ENCODE peak calls at places on chromosomes 12 and 14, in ten cellular contexts. One of them, this sample, is unnamed.
A peak's percentile ranks its signal among the peaks of the same experiment; 100 is the strongest.

GRCh38 chr12:127024791-127025190 is 1242.2 kb upstream of the TMEM132C start:
- DNase-seq in hepatocyte: no peak
- DNase-seq in HAP-1: no peak
- DNase-seq in endothelial cell of umbilical vein: no peak
- DNase-seq in mucosa of descending colon: no peak
- DNase-seq in mammary epithelial cell: no peak
- DNase-seq in heart left ventricle: no peak
- DNase-seq in transverse colon: no peak
- DNase-seq in effector memory CD4-positive, alpha-beta T cell: no peak
- DNase-seq in small intestine: no peak
- DNase-seq in this sample: no peak

GRCh38 chr12:1405619-1406018 is 188.8 kb downstream of the FBXL14 start:
- DNase-seq in hepatocyte: no peak
- DNase-seq in HAP-1: no peak
- DNase-seq in endothelial cell of umbilical vein: no peak
- DNase-seq in mucosa of descending colon: no peak
- DNase-seq in mammary epithelial cell: no peak
- DNase-seq in heart left ventricle: no peak
- DNase-seq in transverse colon: no peak
- DNase-seq in effector memory CD4-positive, alpha-beta T cell: no peak
- DNase-seq in small intestine: no peak
- DNase-seq in this sample: no peak

GRCh38 chr14:29735459-29735858 is 192.2 kb downstream of the PRKD1 start:
- DNase-seq in hepatocyte: no peak
- DNase-seq in HAP-1: no peak
- DNase-seq in endothelial cell of umbilical vein: no peak
- DNase-seq in mucosa of descending colon: no peak
- DNase-seq in mammary epithelial cell: no peak
- DNase-seq in heart left ventricle: no peak
- DNase-seq in transverse colon: no peak
- DNase-seq in effector memory CD4-positive, alpha-beta T cell: no peak
- DNase-seq in small intestine: no peak
- DNase-seq in this sample: no peak

GRCh38 chr12:2429032-2429431 is 365.7 kb upstream of the FKBP4 start:
- DNase-seq in hepatocyte: no peak
- DNase-seq in HAP-1: no peak
- DNase-seq in endothelial cell of umbilical vein: no peak
- DNase-seq in mucosa of descending colon: no peak
- DNase-seq in mammary epithelial cell: no peak
- DNase-seq in heart left ventricle: no peak
- DNase-seq in transverse colon: no peak
- DNase-seq in effector memory CD4-positive, alpha-beta T cell: no peak
- DNase-seq in small intestine: no peak
- DNase-seq in this sample: no peak

GRCh38 chr12:64273527-64274403 is 51.7 kb upstream of the KICS2 start:
- DNase-seq in hepatocyte: peak; percentile 15
- DNase-seq in HAP-1: peak; percentile 62
- DNase-seq in endothelial cell of umbilical vein: peak; percentile 9
- DNase-seq in mucosa of descending colon: no peak
- DNase-seq in mammary epithelial cell: peak; percentile 9
- DNase-seq in heart left ventricle: no peak
- DNase-seq in transverse colon: peak; percentile 8
- DNase-seq in effector memory CD4-positive, alpha-beta T cell: no peak
- DNase-seq in small intestine: no peak
- DNase-seq in this sample: no peak

GRCh38 chr12:34190054-34190453 is 167.8 kb downstream of the ALG10 start:
- DNase-seq in hepatocyte: no peak
- DNase-seq in HAP-1: no peak
- DNase-seq in endothelial cell of umbilical vein: no peak
- DNase-seq in mucosa of descending colon: no peak
- DNase-seq in mammary epithelial cell: no peak
- DNase-seq in heart left ventricle: no peak
- DNase-seq in transverse colon: no peak
- DNase-seq in effector memory CD4-positive, alpha-beta T cell: no peak
- DNase-seq in small intestine: no peak
- DNase-seq in this sample: no peak

GRCh38 chr12:15534870-15535269 is 212.6 kb downstream of the PTPRO start:
- DNase-seq in hepatocyte: no peak
- DNase-seq in HAP-1: no peak
- DNase-seq in endothelial cell of umbilical vein: no peak
- DNase-seq in mucosa of descending colon: no peak
- DNase-seq in mammary epithelial cell: no peak
- DNase-seq in heart left ventricle: no peak
- DNase-seq in transverse colon: no peak
- DNase-seq in effector memory CD4-positive, alpha-beta T cell: no peak
- DNase-seq in small intestine: no peak
- DNase-seq in this sample: no peak

GRCh38 chr14:50399251-50400032 is 2.8 kb upstream of the CDKL1 start:
- DNase-seq in hepatocyte: peak; percentile 37
- DNase-seq in HAP-1: peak; percentile 45
- DNase-seq in endothelial cell of umbilical vein: peak; percentile 33
- DNase-seq in mucosa of descending colon: peak; percentile 45
- DNase-seq in mammary epithelial cell: peak; percentile 16
- DNase-seq in heart left ventricle: peak; percentile 37
- DNase-seq in transverse colon: peak; percentile 80
- DNase-seq in effector memory CD4-positive, alpha-beta T cell: no peak
- DNase-seq in small intestine: peak; percentile 63
- DNase-seq in this sample: peak; percentile 53

GRCh38 chr12:58894040-58894439 is 26.3 kb downstream of the LRIG3 start:
- DNase-seq in hepatocyte: no peak
- DNase-seq in HAP-1: no peak
- DNase-seq in endothelial cell of umbilical vein: no peak
- DNase-seq in mucosa of descending colon: no peak
- DNase-seq in mammary epithelial cell: no peak
- DNase-seq in heart left ventricle: no peak
- DNase-seq in transverse colon: no peak
- DNase-seq in effector memory CD4-positive, alpha-beta T cell: no peak
- DNase-seq in small intestine: no peak
- DNase-seq in this sample: no peak

GRCh38 chr12:131152587-131152986 is 198.9 kb downstream of the ADGRD1 start:
- DNase-seq in hepatocyte: no peak
- DNase-seq in HAP-1: no peak
- DNase-seq in endothelial cell of umbilical vein: no peak
- DNase-seq in mucosa of descending colon: no peak
- DNase-seq in mammary epithelial cell: no peak
- DNase-seq in heart left ventricle: no peak
- DNase-seq in transverse colon: no peak
- DNase-seq in effector memory CD4-positive, alpha-beta T cell: no peak
- DNase-seq in small intestine: no peak
- DNase-seq in this sample: peak; percentile 30

GRCh38 chr12:16857456-16857923 is 251.5 kb upstream of the LMO3 start:
- DNase-seq in hepatocyte: no peak
- DNase-seq in HAP-1: no peak
- DNase-seq in endothelial cell of umbilical vein: no peak
- DNase-seq in mucosa of descending colon: no peak
- DNase-seq in mammary epithelial cell: no peak
- DNase-seq in heart left ventricle: no peak
- DNase-seq in transverse colon: no peak
- DNase-seq in effector memory CD4-positive, alpha-beta T cell: no peak
- DNase-seq in small intestine: no peak
- DNase-seq in this sample: no peak

GRCh38 chr12:15443611-15444010 is 121.3 kb downstream of the PTPRO start:
- DNase-seq in hepatocyte: no peak
- DNase-seq in HAP-1: no peak
- DNase-seq in endothelial cell of umbilical vein: no peak
- DNase-seq in mucosa of descending colon: no peak
- DNase-seq in mammary epithelial cell: peak; percentile 77
- DNase-seq in heart left ventricle: no peak
- DNase-seq in transverse colon: no peak
- DNase-seq in effector memory CD4-positive, alpha-beta T cell: no peak
- DNase-seq in small intestine: no peak
- DNase-seq in this sample: no peak

DNA sequence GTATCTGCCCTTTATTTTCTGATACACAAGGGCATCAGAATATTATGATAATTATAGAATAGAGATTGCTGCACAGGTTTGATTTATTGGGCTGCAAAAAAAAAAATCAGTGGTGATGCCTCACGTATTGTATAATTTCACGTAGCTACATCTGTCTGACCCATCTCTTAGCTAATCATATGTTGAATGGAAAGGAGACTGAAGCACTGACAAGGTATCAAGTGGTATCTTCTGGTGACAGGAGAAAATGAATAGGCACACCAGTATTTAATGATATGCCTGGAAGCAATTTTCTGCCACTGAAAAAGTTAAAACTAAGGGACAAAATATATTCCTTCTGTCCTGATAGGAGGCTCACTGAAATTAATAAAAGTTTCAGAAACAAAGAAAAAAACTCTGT is 837.2 kb upstream of the FBXO33 start:
- DNase-seq in hepatocyte: no peak
- DNase-seq in HAP-1: no peak
- DNase-seq in endothelial cell of umbilical vein: no peak
- DNase-seq in mucosa of descending colon: no peak
- DNase-seq in mammary epithelial cell: no peak
- DNase-seq in heart left ventricle: no peak
- DNase-seq in transverse colon: no peak
- DNase-seq in effector memory CD4-positive, alpha-beta T cell: no peak
- DNase-seq in small intestine: no peak
- DNase-seq in this sample: no peak
- H3K36me3 ChIP-seq in hepatocyte: no peaks in the 10 kb centered on the region
- H3K36me3 ChIP-seq in HAP-1: no peaks in the 10 kb centered on the region
- H3K36me3 ChIP-seq in endothelial cell of umbilical vein: no peaks in the 10 kb centered on the region
- H3K36me3 ChIP-seq in mucosa of descending colon: no peaks in the 10 kb centered on the region
- H3K36me3 ChIP-seq in mammary epithelial cell: no peaks in the 10 kb centered on the region
- H3K36me3 ChIP-seq in heart left ventricle: no peaks in the 10 kb centered on the region
- H3K36me3 ChIP-seq in transverse colon: no peaks in the 10 kb centered on the region
- H3K36me3 ChIP-seq in effector memory CD4-positive, alpha-beta T cell: no peaks in the 10 kb centered on the region
- H3K36me3 ChIP-seq in small intestine: no peaks in the 10 kb centered on the region
- H3K36me3 ChIP-seq in this sample: no peaks in the 10 kb centered on the region

GRCh38 chr12:110371408-110372055 is 32.0 kb downstream of the ANAPC7 start:
- DNase-seq in hepatocyte: no peak
- DNase-seq in HAP-1: no peak
- DNase-seq in endothelial cell of umbilical vein: no peak
- DNase-seq in mucosa of descending colon: no peak
- DNase-seq in mammary epithelial cell: peak; percentile 29
- DNase-seq in heart left ventricle: no peak
- DNase-seq in transverse colon: no peak
- DNase-seq in effector memory CD4-positive, alpha-beta T cell: no peak
- DNase-seq in small intestine: no peak
- DNase-seq in this sample: peak; percentile 76

GRCh38 chr12:110373025-110373876 is 30.3 kb downstream of the ANAPC7 start:
- DNase-seq in hepatocyte: no peak
- DNase-seq in HAP-1: no peak
- DNase-seq in endothelial cell of umbilical vein: no peak
- DNase-seq in mucosa of descending colon: no peak
- DNase-seq in mammary epithelial cell: no peak
- DNase-seq in heart left ventricle: peak; percentile 76
- DNase-seq in transverse colon: no peak
- DNase-seq in effector memory CD4-positive, alpha-beta T cell: no peak
- DNase-seq in small intestine: no peak
- DNase-seq in this sample: no peak

GRCh38 chr12:110369992-110370391 is 33.5 kb downstream of the ANAPC7 start:
- DNase-seq in hepatocyte: no peak
- DNase-seq in HAP-1: no peak
- DNase-seq in endothelial cell of umbilical vein: no peak
- DNase-seq in mucosa of descending colon: no peak
- DNase-seq in mammary epithelial cell: no peak
- DNase-seq in heart left ventricle: no peak
- DNase-seq in transverse colon: no peak
- DNase-seq in effector memory CD4-positive, alpha-beta T cell: no peak
- DNase-seq in small intestine: no peak
- DNase-seq in this sample: no peak

GRCh38 chr12:110372056-110372425 is 31.5 kb downstream of the ANAPC7 start:
- DNase-seq in hepatocyte: no peak
- DNase-seq in HAP-1: no peak
- DNase-seq in endothelial cell of umbilical vein: no peak
- DNase-seq in mucosa of descending colon: no peak
- DNase-seq in mammary epithelial cell: no peak
- DNase-seq in heart left ventricle: no peak
- DNase-seq in transverse colon: no peak
- DNase-seq in effector memory CD4-positive, alpha-beta T cell: no peak
- DNase-seq in small intestine: no peak
- DNase-seq in this sample: no peak

GRCh38 chr12:110370732-110371141 is 32.8 kb downstream of the ANAPC7 start:
- DNase-seq in hepatocyte: no peak
- DNase-seq in HAP-1: no peak
- DNase-seq in endothelial cell of umbilical vein: no peak
- DNase-seq in mucosa of descending colon: no peak
- DNase-seq in mammary epithelial cell: peak; percentile 98
- DNase-seq in heart left ventricle: no peak
- DNase-seq in transverse colon: no peak
- DNase-seq in effector memory CD4-positive, alpha-beta T cell: no peak
- DNase-seq in small intestine: no peak
- DNase-seq in this sample: no peak
- H3K4me1 ChIP-seq in hepatocyte: peaks cover 6% of the 10 kb centered on the region
- H3K4me1 ChIP-seq in HAP-1: no peaks in the 10 kb centered on the region
- H3K4me1 ChIP-seq in endothelial cell of umbilical vein: no peaks in the 10 kb centered on the region
- H3K4me1 ChIP-seq in mucosa of descending colon: no peaks in the 10 kb centered on the region
- H3K4me1 ChIP-seq in mammary epithelial cell: peaks cover 25% of the 10 kb centered on the region
- H3K4me1 ChIP-seq in heart left ventricle: no peaks in the 10 kb centered on the region
- H3K4me1 ChIP-seq in transverse colon: peaks cover 12% of the 10 kb centered on the region
- H3K4me1 ChIP-seq in effector memory CD4-positive, alpha-beta T cell: no peaks in the 10 kb centered on the region
- H3K4me1 ChIP-seq in small intestine: no peaks in the 10 kb centered on the region
- H3K4me1 ChIP-seq in this sample: no peaks in the 10 kb centered on the region

GRCh38 chr12:124949779-124950728 is 35.6 kb upstream of the UBC start:
- DNase-seq in hepatocyte: no peak
- DNase-seq in HAP-1: no peak
- DNase-seq in endothelial cell of umbilical vein: no peak
- DNase-seq in mucosa of descending colon: no peak
- DNase-seq in mammary epithelial cell: no peak
- DNase-seq in heart left ventricle: peak; percentile 20
- DNase-seq in transverse colon: no peak
- DNase-seq in effector memory CD4-positive, alpha-beta T cell: no peak
- DNase-seq in small intestine: no peak
- DNase-seq in this sample: no peak
- H3K36me3 ChIP-seq in hepatocyte: no peaks in the 10 kb centered on the region
- H3K36me3 ChIP-seq in HAP-1: peaks cover 54% of the 10 kb centered on the region
- H3K36me3 ChIP-seq in endothelial cell of umbilical vein: peaks cover 11% of the 10 kb centered on the region
- H3K36me3 ChIP-seq in mucosa of descending colon: no peaks in the 10 kb centered on the region
- H3K36me3 ChIP-seq in mammary epithelial cell: peaks cover 17% of the 10 kb centered on the region
- H3K36me3 ChIP-seq in heart left ventricle: no peaks in the 10 kb centered on the region
- H3K36me3 ChIP-seq in transverse colon: no peaks in the 10 kb centered on the region
- H3K36me3 ChIP-seq in effector memory CD4-positive, alpha-beta T cell: peaks cover 53% of the 10 kb centered on the region
- H3K36me3 ChIP-seq in small intestine: peaks cover 15% of the 10 kb centered on the region
- H3K36me3 ChIP-seq in this sample: no peaks in the 10 kb centered on the region

DNA sequence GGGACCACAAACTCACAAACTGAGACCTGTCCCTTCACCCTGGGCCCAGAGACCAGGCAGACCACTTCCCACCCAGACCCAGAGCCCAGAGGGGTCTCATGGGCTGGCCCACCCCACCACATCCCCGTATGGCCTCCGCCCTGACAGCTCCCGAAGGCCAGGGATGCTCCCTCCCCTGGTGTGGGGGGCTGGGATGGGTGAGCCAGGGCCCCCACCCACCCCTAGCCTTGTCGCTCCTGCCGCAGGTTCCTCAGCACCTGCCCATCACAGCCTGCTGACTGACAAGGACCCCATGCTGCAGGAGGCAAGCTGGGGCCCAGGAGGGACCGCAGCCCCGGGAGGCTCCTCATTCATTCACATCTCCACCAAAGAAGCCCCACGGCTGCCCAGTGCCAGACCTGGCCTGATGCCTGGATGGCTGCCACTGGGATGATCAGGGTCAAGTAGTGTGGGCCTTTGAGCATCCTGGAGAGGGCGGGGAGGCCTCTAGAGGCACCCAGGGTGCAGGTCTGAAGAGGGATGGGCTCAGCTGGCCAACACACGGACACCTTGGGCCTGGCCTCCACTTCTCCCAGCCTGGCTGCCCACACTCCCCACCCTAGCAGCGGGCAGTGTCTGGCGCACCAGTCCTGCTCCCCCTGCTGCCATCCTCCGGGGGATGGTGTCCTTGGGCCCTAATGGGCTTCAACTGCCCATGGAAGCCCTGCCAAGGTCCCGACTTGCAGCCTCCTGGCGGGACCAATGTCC is 24.7 kb upstream of the GPR132 start:
- DNase-seq in hepatocyte: peak; percentile 11
- DNase-seq in HAP-1: no peak
- DNase-seq in endothelial cell of umbilical vein: no peak
- DNase-seq in mucosa of descending colon: peak; percentile 46
- DNase-seq in mammary epithelial cell: no peak
- DNase-seq in heart left ventricle: peak; percentile 25
- DNase-seq in transverse colon: no peak
- DNase-seq in effector memory CD4-positive, alpha-beta T cell: no peak
- DNase-seq in small intestine: no peak
- DNase-seq in this sample: no peak
- H3K4me1 ChIP-seq in hepatocyte: peaks cover 50% of the 10 kb centered on the region
- H3K4me1 ChIP-seq in HAP-1: peaks cover 17% of the 10 kb centered on the region
- H3K4me1 ChIP-seq in endothelial cell of umbilical vein: peaks cover 30% of the 10 kb centered on the region
- H3K4me1 ChIP-seq in mucosa of descending colon: peaks cover 53% of the 10 kb centered on the region
- H3K4me1 ChIP-seq in mammary epithelial cell: peaks cover 64% of the 10 kb centered on the region
- H3K4me1 ChIP-seq in heart left ventricle: peaks cover 51% of the 10 kb centered on the region
- H3K4me1 ChIP-seq in transverse colon: peaks cover 30% of the 10 kb centered on the region
- H3K4me1 ChIP-seq in effector memory CD4-positive, alpha-beta T cell: peaks cover 31% of the 10 kb centered on the region
- H3K4me1 ChIP-seq in small intestine: peaks cover 3% of the 10 kb centered on the region
- H3K4me1 ChIP-seq in this sample: no peaks in the 10 kb centered on the region